ENCODE peak calls at places on chromosomes 2 and 18, in four cellular contexts. One of them, this sample, is unnamed.

GRCh38 chr2:173215316-173215715 is 139.4 kb upstream of the CDCA7 start:
- DNase-seq in endodermal cell: no peak
- DNase-seq in effector memory CD4-positive, alpha-beta T cell: no peak
- DNase-seq in psoas muscle: no peak
- DNase-seq in this sample: no peak

GRCh38 chr2:224469374-224469964 is 67.6 kb upstream of the FAM124B start:
- DNase-seq in endodermal cell: peak; percentile 51
- DNase-seq in effector memory CD4-positive, alpha-beta T cell: no peak
- DNase-seq in psoas muscle: no peak
- DNase-seq in this sample: no peak

GRCh38 chr18:9095297-9096012 is 7.0 kb upstream of the NDUFV2 start:
- DNase-seq in endodermal cell: no peak
- DNase-seq in effector memory CD4-positive, alpha-beta T cell: no peak
- DNase-seq in psoas muscle: no peak
- DNase-seq in this sample: no peak

GRCh38 chr2:195818521-195818920 is 161.5 kb downstream of the SLC39A10 start:
- DNase-seq in endodermal cell: no peak
- DNase-seq in effector memory CD4-positive, alpha-beta T cell: no peak
- DNase-seq in psoas muscle: no peak
- DNase-seq in this sample: no peak

GRCh38 chr2:40004336-40004735 is 225.3 kb upstream of the THUMPD2 start:
- DNase-seq in endodermal cell: no peak
- DNase-seq in effector memory CD4-positive, alpha-beta T cell: no peak
- DNase-seq in psoas muscle: no peak
- DNase-seq in this sample: no peak

GRCh38 chr2:188475945-188476344 is 184.3 kb downstream of the GULP1 start:
- DNase-seq in endodermal cell: no peak
- DNase-seq in effector memory CD4-positive, alpha-beta T cell: no peak
- DNase-seq in psoas muscle: no peak
- DNase-seq in this sample: no peak

GRCh38 chr18:58639751-58640427 is 11.0 kb upstream of the ALPK2 start:
- DNase-seq in endodermal cell: no peak
- DNase-seq in effector memory CD4-positive, alpha-beta T cell: no peak
- DNase-seq in psoas muscle: no peak
- DNase-seq in this sample: no peak

GRCh38 chr2:219289195-219289536 is 10.0 kb downstream of the DNAJB2 start:
- DNase-seq in endodermal cell: no peak
- DNase-seq in effector memory CD4-positive, alpha-beta T cell: no peak
- DNase-seq in psoas muscle: no peak
- DNase-seq in this sample: no peak

GRCh38 chr2:12858786-12859185 is 142.1 kb downstream of the TRIB2 start:
- DNase-seq in endodermal cell: no peak
- DNase-seq in effector memory CD4-positive, alpha-beta T cell: no peak
- DNase-seq in psoas muscle: no peak
- DNase-seq in this sample: no peak

GRCh38 chr2:60520917-60521539 is 32.4 kb downstream of the BCL11A start:
- DNase-seq in endodermal cell: peak; percentile 59
- DNase-seq in effector memory CD4-positive, alpha-beta T cell: no peak
- DNase-seq in psoas muscle: no peak
- DNase-seq in this sample: no peak

GRCh38 chr2:171630812-171631626 is 56.2 kb upstream of the DYNC1I2 start:
- DNase-seq in endodermal cell: no peak
- DNase-seq in effector memory CD4-positive, alpha-beta T cell: no peak
- DNase-seq in psoas muscle: no peak
- DNase-seq in this sample: no peak

GRCh38 chr2:144801766-144802165 is 281.8 kb upstream of the ZEB2 start:
- DNase-seq in endodermal cell: peak; percentile 44
- DNase-seq in effector memory CD4-positive, alpha-beta T cell: no peak
- DNase-seq in psoas muscle: no peak
- DNase-seq in this sample: no peak

GRCh38 chr2:36807223-36807886 is 110.8 kb downstream of the VIT start:
- DNase-seq in endodermal cell: no peak
- DNase-seq in effector memory CD4-positive, alpha-beta T cell: no peak
- DNase-seq in psoas muscle: no peak
- DNase-seq in this sample: no peak

GRCh38 chr2:113795405-113795920 is 39.0 kb upstream of the SLC35F5 start:
- DNase-seq in endodermal cell: no peak
- DNase-seq in effector memory CD4-positive, alpha-beta T cell: no peak
- DNase-seq in psoas muscle: no peak
- DNase-seq in this sample: no peak

GRCh38 chr2:161115205-161115604 is 45.0 kb upstream of the TANK start:
- DNase-seq in endodermal cell: no peak
- DNase-seq in effector memory CD4-positive, alpha-beta T cell: no peak
- DNase-seq in psoas muscle: no peak
- DNase-seq in this sample: no peak

GRCh38 chr2:97812916-97813315 is 99.5 kb downstream of the ZAP70 start:
- DNase-seq in endodermal cell: no peak
- DNase-seq in effector memory CD4-positive, alpha-beta T cell: no peak
- DNase-seq in psoas muscle: no peak
- DNase-seq in this sample: no peak

GRCh38 chr2:143357956-143358355 is 228.7 kb downstream of the ARHGAP15 start:
- DNase-seq in endodermal cell: no peak
- DNase-seq in effector memory CD4-positive, alpha-beta T cell: no peak
- DNase-seq in psoas muscle: no peak
- DNase-seq in this sample: no peak

GRCh38 chr2:219125225-219125885 is 35.3 kb downstream of the NHEJ1 start:
- DNase-seq in endodermal cell: no peak
- DNase-seq in effector memory CD4-positive, alpha-beta T cell: no peak
- DNase-seq in psoas muscle: peak; percentile 63
- DNase-seq in this sample: no peak

GRCh38 chr2:175207741-175208438 is 26.4 kb upstream of the ATP5MC3 start:
- DNase-seq in endodermal cell: no peak
- DNase-seq in effector memory CD4-positive, alpha-beta T cell: no peak
- DNase-seq in psoas muscle: no peak
- DNase-seq in this sample: no peak

GRCh38 chr18:77526962-77527361 is 277.3 kb downstream of the GALR1 start:
- DNase-seq in endodermal cell: no peak
- DNase-seq in effector memory CD4-positive, alpha-beta T cell: no peak
- DNase-seq in psoas muscle: no peak
- DNase-seq in this sample: no peak

GRCh38 chr18:10343778-10344177 is 110.7 kb upstream of the APCDD1 start:
- DNase-seq in endodermal cell: no peak
- DNase-seq in effector memory CD4-positive, alpha-beta T cell: no peak
- DNase-seq in psoas muscle: no peak
- DNase-seq in this sample: no peak

GRCh38 chr2:72143441-72144356 is 4.0 kb downstream of the CYP26B1 start:
- DNase-seq in endodermal cell: peak; percentile 72
- DNase-seq in effector memory CD4-positive, alpha-beta T cell: no peak
- DNase-seq in psoas muscle: peak; percentile 42
- DNase-seq in this sample: no peak

GRCh38 chr18:47873625-47874024 is 56.8 kb downstream of the SMAD2 start:
- DNase-seq in endodermal cell: no peak
- DNase-seq in effector memory CD4-positive, alpha-beta T cell: no peak
- DNase-seq in psoas muscle: no peak
- DNase-seq in this sample: peak; percentile 0
- H3K27ac ChIP-seq in endodermal cell: no peak overlapping the region
- H3K27ac ChIP-seq in effector memory CD4-positive, alpha-beta T cell: no peak overlapping the region
- H3K27ac ChIP-seq in psoas muscle: no peak overlapping the region
- H3K27ac ChIP-seq in this sample: no peak overlapping the region

GRCh38 chr2:108637304-108637669 is 82.0 kb upstream of the RANBP2 start:
- DNase-seq in endodermal cell: no peak
- DNase-seq in effector memory CD4-positive, alpha-beta T cell: no peak
- DNase-seq in psoas muscle: peak; percentile 41
- DNase-seq in this sample: no peak

GRCh38 chr2:108640731-108641130 is 78.6 kb upstream of the RANBP2 start:
- DNase-seq in endodermal cell: no peak
- DNase-seq in effector memory CD4-positive, alpha-beta T cell: no peak
- DNase-seq in psoas muscle: no peak
- DNase-seq in this sample: no peak

GRCh38 chr2:108635630-108636354 is 83.5 kb upstream of the RANBP2 start:
- DNase-seq in endodermal cell: no peak
- DNase-seq in effector memory CD4-positive, alpha-beta T cell: no peak
- DNase-seq in psoas muscle: no peak
- DNase-seq in this sample: no peak

GRCh38 chr2:108643450-108643849 is 75.8 kb upstream of the RANBP2 start:
- DNase-seq in endodermal cell: no peak
- DNase-seq in effector memory CD4-positive, alpha-beta T cell: no peak
- DNase-seq in psoas muscle: no peak
- DNase-seq in this sample: no peak

DNA sequence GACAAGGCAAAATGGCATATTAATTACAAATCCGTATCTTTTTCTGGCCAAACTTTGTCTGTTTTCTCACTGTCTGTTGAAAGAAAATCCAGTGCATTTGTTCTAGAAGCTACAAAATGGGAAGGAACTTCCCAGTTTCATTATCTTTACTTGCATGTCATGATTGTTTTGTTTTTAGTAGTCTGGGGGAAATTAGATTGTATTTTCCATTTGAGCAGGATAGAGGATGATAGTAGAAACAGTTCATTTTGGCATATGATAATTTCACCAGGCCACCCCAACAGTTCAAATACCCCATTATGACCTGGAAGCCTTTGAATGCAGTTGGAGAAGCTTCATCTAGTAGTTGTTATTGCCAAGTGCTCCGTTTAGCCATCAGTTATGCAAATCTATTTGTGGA is 77.5 kb upstream of the RANBP2 start:
- DNase-seq in endodermal cell: no peak
- DNase-seq in effector memory CD4-positive, alpha-beta T cell: no peak
- DNase-seq in psoas muscle: no peak
- DNase-seq in this sample: no peak
- H3K27ac ChIP-seq in endodermal cell: no peak overlapping the region
- H3K27ac ChIP-seq in effector memory CD4-positive, alpha-beta T cell: no peak overlapping the region
- H3K27ac ChIP-seq in psoas muscle: peak overlapping the region; percentile 90
- H3K27ac ChIP-seq in this sample: no peak overlapping the region

GRCh38 chr2:201656102-201656501 is 12.8 kb upstream of the TMEM237 start:
- DNase-seq in endodermal cell: no peak
- DNase-seq in effector memory CD4-positive, alpha-beta T cell: no peak
- DNase-seq in psoas muscle: no peak
- DNase-seq in this sample: no peak
- H3K27ac ChIP-seq in endodermal cell: no peak overlapping the region
- H3K27ac ChIP-seq in effector memory CD4-positive, alpha-beta T cell: no peak overlapping the region
- H3K27ac ChIP-seq in psoas muscle: no peak overlapping the region
- H3K27ac ChIP-seq in this sample: no peak overlapping the region

GRCh38 chr2:48712151-48712550 is 43.4 kb downstream of the LHCGR start:
- DNase-seq in endodermal cell: no peak
- DNase-seq in effector memory CD4-positive, alpha-beta T cell: no peak
- DNase-seq in psoas muscle: no peak
- DNase-seq in this sample: no peak
- H3K27ac ChIP-seq in endodermal cell: no peak overlapping the region
- H3K27ac ChIP-seq in effector memory CD4-positive, alpha-beta T cell: no peak overlapping the region
- H3K27ac ChIP-seq in psoas muscle: no peak overlapping the region
- H3K27ac ChIP-seq in this sample: no peak overlapping the region

GRCh38 chr2:44578401-44579135 is 216.8 kb downstream of the CAMKMT start:
- DNase-seq in endodermal cell: no peak
- DNase-seq in effector memory CD4-positive, alpha-beta T cell: no peak
- DNase-seq in psoas muscle: no peak
- DNase-seq in this sample: no peak
- H3K27ac ChIP-seq in endodermal cell: no peak overlapping the region
- H3K27ac ChIP-seq in effector memory CD4-positive, alpha-beta T cell: no peak overlapping the region
- H3K27ac ChIP-seq in psoas muscle: peak overlapping the region; percentile 58
- H3K27ac ChIP-seq in this sample: no peak overlapping the region

GRCh38 chr2:137842430-137842829 is 121.8 kb upstream of the HNMT start:
- DNase-seq in endodermal cell: no peak
- DNase-seq in effector memory CD4-positive, alpha-beta T cell: no peak
- DNase-seq in psoas muscle: no peak
- DNase-seq in this sample: no peak
- H3K27ac ChIP-seq in endodermal cell: no peak overlapping the region
- H3K27ac ChIP-seq in effector memory CD4-positive, alpha-beta T cell: no peak overlapping the region
- H3K27ac ChIP-seq in psoas muscle: no peak overlapping the region
- H3K27ac ChIP-seq in this sample: no peak overlapping the region

DNA sequence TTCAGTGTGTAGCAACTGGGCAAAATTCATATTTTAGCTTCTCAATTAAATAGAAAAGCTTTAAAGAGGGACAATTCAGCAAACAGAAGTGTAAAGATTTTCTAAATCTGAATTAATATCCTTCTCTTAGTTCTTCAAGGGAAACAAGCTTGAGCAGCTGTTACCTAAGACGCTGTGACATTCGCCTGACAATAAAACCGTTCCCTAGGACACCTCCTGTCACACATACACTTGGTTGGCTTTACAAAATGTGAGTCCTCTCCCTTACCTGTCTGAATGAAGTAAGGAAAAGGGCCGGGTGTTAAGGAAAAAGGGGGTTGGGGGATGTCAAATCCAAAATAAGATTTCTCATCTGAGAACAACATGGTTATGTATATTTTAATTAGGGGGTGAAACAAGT is 2.1 kb downstream of the SERTAD2 start:
- DNase-seq in endodermal cell: no peak
- DNase-seq in effector memory CD4-positive, alpha-beta T cell: no peak
- DNase-seq in psoas muscle: no peak
- DNase-seq in this sample: no peak
- H3K27ac ChIP-seq in endodermal cell: no peak overlapping the region
- H3K27ac ChIP-seq in effector memory CD4-positive, alpha-beta T cell: no peak overlapping the region
- H3K27ac ChIP-seq in psoas muscle: peak overlapping the region; percentile 98
- H3K27ac ChIP-seq in this sample: no peak overlapping the region

GRCh38 chr18:3451989-3452749 is 2.2 kb downstream of the TGIF1 start:
- DNase-seq in endodermal cell: peak; percentile 64
- DNase-seq in effector memory CD4-positive, alpha-beta T cell: no peak
- DNase-seq in psoas muscle: peak; percentile 42
- DNase-seq in this sample: no peak
- H3K27ac ChIP-seq in endodermal cell: peak overlapping the region; percentile 96
- H3K27ac ChIP-seq in effector memory CD4-positive, alpha-beta T cell: peak overlapping the region; percentile 99
- H3K27ac ChIP-seq in psoas muscle: peak overlapping the region; percentile 100
- H3K27ac ChIP-seq in this sample: peak overlapping the region; percentile 94

This sample was measured in substantia nigra.